ENCODE peak calls at places on chromosomes 16 and 17, in eight cellular contexts. O, Q, B, M, D, H, L and R are unnamed samples.

GRCh38 chr17:73340093-73340596 is 28.3 kb upstream of the CDC42EP4 start:
- DNase-seq in H (no peak), L (no peak), D (peak; percentile 48), M (peak; percentile 98), O (no peak), B (no peak), Q (peak; percentile 96), R (peak; percentile 62)

GRCh38 chr17:49707246-49707607 is 537 bp downstream of the SLC35B1 start:
- DNase-seq in D (no peak), O (no peak), L (no peak), H (no peak), M (no peak), B (no peak), Q (no peak), R (no peak)

GRCh38 chr17:2250140-2251095 is 53.2 kb downstream of the SMG6 start:
- DNase-seq in H (peak; percentile 56), D (no peak), B (no peak), M (no peak), O (no peak), L (no peak), Q (no peak), R (no peak)

GRCh38 chr16:4389051-4389955 is 17.7 kb downstream of the VASN start:
- DNase-seq in D (no peak), B (no peak), M (no peak), O (no peak), H (no peak), L (no peak), Q (no peak), R (no peak)

GRCh38 chr16:50547340-50547865 is 793 bp upstream of the NKD1 start:
- DNase-seq in O (peak; percentile 22), Q (no peak), B (peak; percentile 65), L (peak; percentile 39), H (peak; percentile 65), M (peak; percentile 9), D (peak; percentile 39), R (no peak)

GRCh38 chr16:52254753-52255152 is 292.2 kb downstream of the TOX3 start:
- DNase-seq in M (peak; percentile 31), O (no peak), H (no peak), D (no peak), Q (peak; percentile 54), L (no peak), B (no peak), R (no peak)

GRCh38 chr16:29815032-29815721 is 775 bp upstream of the PAGR1 start:
- DNase-seq in M (no peak), L (no peak), Q (no peak), D (peak; percentile 41), H (peak; percentile 56), B (no peak), O (no peak), R (no peak)

GRCh38 chr16:11755022-11755760 is 12.5 kb upstream of the TXNDC11 start:
- DNase-seq in H (no peak), B (no peak), M (no peak), L (no peak), D (no peak), O (no peak), Q (no peak), R (no peak)

GRCh38 chr16:659618-660017 is 8.3 kb upstream of the RHOT2 start:
- DNase-seq in L (no peak), Q (no peak), D (no peak), B (no peak), H (no peak), O (no peak), M (no peak), R (no peak)

GRCh38 chr17:79797492-79798295 is 817 bp upstream of the CBX8 start:
- DNase-seq in D (peak; percentile 40), O (no peak), M (no peak), Q (no peak), H (no peak), L (peak; percentile 61), B (no peak), R (no peak)

GRCh38 chr16:7217797-7218196 is 114.8 kb upstream of the RBFOX1 start:
- DNase-seq in Q (no peak), O (no peak), D (no peak), L (no peak), M (no peak), B (no peak), H (no peak), R (no peak)

GRCh38 chr16:66326995-66327513 is 39.4 kb upstream of the CDH5 start:
- DNase-seq in H (no peak), D (no peak), Q (no peak), B (no peak), O (peak; percentile 34), M (no peak), L (no peak), R (no peak)

GRCh38 chr17:77190561-77190960 is 49.8 kb downstream of the SEC14L1 start:
- DNase-seq in O (no peak), D (no peak), L (no peak), Q (no peak), B (no peak), H (no peak), M (no peak), R (no peak)

GRCh38 chr17:53797497-53797896 is 25.2 kb upstream of the KIF2B start:
- DNase-seq in L (no peak), D (no peak), O (no peak), M (no peak), H (no peak), Q (no peak), B (no peak), R (no peak)

GRCh38 chr17:31631759-31632158 is 227.3 kb downstream of the COPRS start:
- DNase-seq in D (no peak), Q (no peak), L (no peak), H (no peak), M (no peak), B (no peak), O (no peak), R (no peak)

GRCh38 chr17:15278381-15278780 is 13.3 kb upstream of the PMP22 start:
- DNase-seq in Q (no peak), B (no peak), M (no peak), D (no peak), H (no peak), L (no peak), O (no peak), R (no peak)

GRCh38 chr16:49023095-49023494 is 258.5 kb downstream of the CBLN1 start:
- DNase-seq in O (no peak), L (no peak), M (peak; percentile 93), B (no peak), Q (peak; percentile 98), H (no peak), D (no peak), R (no peak)

GRCh38 chr16:88649924-88650748 is 717 bp downstream of the CYBA start:
- DNase-seq in B (no peak), O (no peak), M (no peak), H (peak; percentile 45), L (no peak), D (no peak), Q (no peak), R (no peak)

GRCh38 chr17:3976675-3977171 is 12.5 kb upstream of the ATP2A3 start:
- DNase-seq in L (no peak), M (peak; percentile 76), O (no peak), H (no peak), Q (no peak), B (no peak), D (peak; percentile 77), R (no peak)

GRCh38 chr16:878071-878784 is 77.7 kb upstream of the GNG13 start:
- DNase-seq in H (peak; percentile 30), Q (peak; percentile 29), O (no peak), D (peak; percentile 5), L (no peak), B (no peak), M (no peak), R (no peak)

GRCh38 chr17:69523252-69523861 is 108.9 kb downstream of the MAP2K6 start:
- DNase-seq in H (no peak), B (no peak), M (peak; percentile 72), L (peak; percentile 39), O (no peak), Q (peak; percentile 64), D (no peak), R (no peak)

GRCh38 chr17:72234951-72235350 is 114.1 kb downstream of the SOX9 start:
- DNase-seq in H (no peak), L (no peak), D (no peak), Q (no peak), O (no peak), M (no peak), B (no peak), R (no peak)

GRCh38 chr17:3665834-3666233 is 2.5 kb downstream of the TAX1BP3 start:
- DNase-seq in D (no peak), B (no peak), Q (no peak), M (no peak), H (no peak), O (no peak), L (no peak), R (no peak)

GRCh38 chr16:57094911-57095310 is 2.5 kb downstream of the CPNE2 start:
- DNase-seq in L (no peak), O (no peak), Q (no peak), B (no peak), D (no peak), M (no peak), H (no peak), R (no peak)

GRCh38 chr16:87149051-87149450 is 168.1 kb downstream of the C16orf95 start:
- DNase-seq in O (no peak), Q (no peak), B (no peak), H (no peak), D (no peak), M (peak; percentile 39), L (no peak), R (no peak)

GRCh38 chr16:51151951-51152663 is 1.0 kb upstream of the SALL1 start:
- DNase-seq in D (no peak), M (no peak), B (no peak), O (peak; percentile 71), L (peak; percentile 81), Q (peak; percentile 84), H (no peak), R (no peak)

GRCh38 chr16:31484491-31485171 is 1.7 kb downstream of the SLC5A2 start:
- DNase-seq in Q (peak; percentile 14), L (no peak), D (no peak), B (no peak), O (no peak), M (no peak), H (no peak), R (no peak)

GRCh38 chr16:67540756-67541155 is 12.1 kb downstream of the RIPOR1 start:
- DNase-seq in M (no peak), L (no peak), B (no peak), H (no peak), O (no peak), D (no peak), Q (no peak), R (no peak)

GRCh38 chr17:50835563-50836231 is at the start of gene WFIKKN2:
- DNase-seq in B (no peak), M (no peak), L (no peak), O (no peak), H (no peak), Q (no peak), D (no peak), R (no peak)